ENCODE peak calls at places on chromosomes 3 and 15, in eight cellular contexts. Y, N, M, P, U, C, F and Q are unnamed samples.

GRCh38 chr3:76096836-76097587 is 311.7 kb upstream of the ZNF717 start:
- DNase-seq in Y (no peak), N (no peak), M (no peak), P (no peak), U (no peak), C (no peak), F (no peak), Q (no peak)

GRCh38 chr15:80059786-80060489 is 462 bp downstream of the ZFAND6 start:
- DNase-seq in Y (no peak), N (no peak), M (no peak), P (no peak), U (no peak), C (peak; percentile 93), F (peak; percentile 32), Q (no peak)

GRCh38 chr3:106457278-106458210 is 588.7 kb upstream of the CBLB start:
- DNase-seq in Y (peak; percentile 45), N (no peak), M (peak; percentile 60), P (peak; percentile 64), U (no peak), C (no peak), F (no peak), Q (no peak)

GRCh38 chr3:106403746-106404145 is 534.9 kb upstream of the CBLB start:
- DNase-seq in Y (no peak), N (no peak), M (no peak), P (no peak), U (no peak), C (no peak), F (no peak), Q (no peak)

GRCh38 chr3:105304487-105304886 is 62.2 kb upstream of the ALCAM start:
- DNase-seq in Y (no peak), N (no peak), M (no peak), P (no peak), U (no peak), C (no peak), F (no peak), Q (no peak)

GRCh38 chr3:95172144-95172543 is 1109.3 kb downstream of the NSUN3 start:
- DNase-seq in Y (no peak), N (no peak), M (no peak), P (no peak), U (no peak), C (no peak), F (no peak), Q (no peak)

GRCh38 chr3:184004483-184004882 is 13.2 kb downstream of the ABCC5 start:
- DNase-seq in Y (no peak), N (no peak), M (no peak), P (no peak), U (no peak), C (no peak), F (no peak), Q (no peak)

GRCh38 chr3:21013566-21013965 is 737.4 kb downstream of the ZNF385D start:
- DNase-seq in Y (no peak), N (no peak), M (no peak), P (no peak), U (no peak), C (no peak), F (no peak), Q (no peak)

GRCh38 chr3:125055165-125055912 is 458 bp downstream of the HEG1 start:
- DNase-seq in Y (no peak), N (peak; percentile 13), M (no peak), P (no peak), U (no peak), C (peak; percentile 85), F (no peak), Q (no peak)

GRCh38 chr3:172156309-172156998 is 117.1 kb downstream of the FNDC3B start:
- DNase-seq in Y (no peak), N (no peak), M (peak; percentile 79), P (peak; percentile 77), U (no peak), C (peak; percentile 70), F (peak; percentile 64), Q (no peak)

GRCh38 chr3:25576146-25576545 is 88.6 kb downstream of the TOP2B start:
- DNase-seq in Y (no peak), N (no peak), M (no peak), P (no peak), U (no peak), C (no peak), F (no peak), Q (no peak)

GRCh38 chr3:55567615-55568014 is 80.5 kb upstream of the WNT5A start:
- DNase-seq in Y (no peak), N (no peak), M (no peak), P (no peak), U (no peak), C (no peak), F (no peak), Q (no peak)

GRCh38 chr15:93030430-93031102 is 58.4 kb downstream of the RGMA start:
- DNase-seq in Y (peak; percentile 72), N (peak; percentile 47), M (peak; percentile 75), P (no peak), U (peak; percentile 41), C (peak; percentile 86), F (peak; percentile 48), Q (peak; percentile 77)

GRCh38 chr15:76345880-76346665 is 9.5 kb downstream of the ISL2 start:
- DNase-seq in Y (no peak), N (no peak), M (no peak), P (no peak), U (no peak), C (no peak), F (no peak), Q (no peak)

DNA sequence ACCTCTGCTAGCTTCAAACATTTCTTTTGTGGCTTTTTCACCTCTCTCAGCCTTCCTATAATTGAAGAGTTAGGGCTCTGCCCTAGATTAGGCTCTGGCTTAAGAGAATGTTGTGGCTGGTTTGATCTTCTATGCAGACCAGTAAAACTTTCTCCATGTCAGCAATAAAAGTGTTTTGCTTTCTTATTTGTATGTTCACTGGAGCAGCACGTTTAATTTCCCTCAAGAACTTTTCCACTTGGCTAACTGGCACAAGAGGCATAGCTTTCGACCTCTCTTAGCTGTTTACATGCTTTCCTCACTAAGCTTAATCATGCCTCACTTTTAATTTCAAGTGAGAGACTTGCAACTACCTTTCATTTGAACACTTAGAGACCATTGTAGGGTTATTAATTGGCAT is 964.7 kb downstream of the ROBO2 start:
- DNase-seq in Y (no peak), N (no peak), M (no peak), P (no peak), U (no peak), C (no peak), F (no peak), Q (no peak)
- H3K27ac ChIP-seq in Y (no peak overlapping the region), N (no peak overlapping the region), M (no peak overlapping the region), P (no peak overlapping the region), U (no peak overlapping the region), C (no peak overlapping the region), F (no peak overlapping the region), Q (no peak overlapping the region)

GRCh38 chr3:72991522-72991921 is 5.1 kb upstream of the PPP4R2 start:
- DNase-seq in Y (no peak), N (no peak), M (no peak), P (no peak), U (no peak), C (no peak), F (no peak), Q (no peak)
- H3K27ac ChIP-seq in Y (peak overlapping the region; percentile 86), N (no peak overlapping the region), M (no peak overlapping the region), P (no peak overlapping the region), U (no peak overlapping the region), C (no peak overlapping the region), F (no peak overlapping the region), Q (peak overlapping the region; percentile 44)

GRCh38 chr3:182800508-182800907 is 7.2 kb downstream of the ATP11B start:
- DNase-seq in Y (no peak), N (no peak), M (no peak), P (no peak), U (no peak), C (no peak), F (no peak), Q (no peak)

GRCh38 chr3:182802413-182802812 is 9.1 kb downstream of the ATP11B start:
- DNase-seq in Y (no peak), N (no peak), M (no peak), P (peak; percentile 22), U (no peak), C (no peak), F (no peak), Q (no peak)

GRCh38 chr3:182803596-182803995 is 10.3 kb downstream of the ATP11B start:
- DNase-seq in Y (no peak), N (no peak), M (no peak), P (no peak), U (no peak), C (no peak), F (no peak), Q (no peak)

GRCh38 chr3:182807056-182807455 is 13.8 kb downstream of the ATP11B start:
- DNase-seq in Y (no peak), N (no peak), M (no peak), P (no peak), U (no peak), C (no peak), F (no peak), Q (no peak)

DNA sequence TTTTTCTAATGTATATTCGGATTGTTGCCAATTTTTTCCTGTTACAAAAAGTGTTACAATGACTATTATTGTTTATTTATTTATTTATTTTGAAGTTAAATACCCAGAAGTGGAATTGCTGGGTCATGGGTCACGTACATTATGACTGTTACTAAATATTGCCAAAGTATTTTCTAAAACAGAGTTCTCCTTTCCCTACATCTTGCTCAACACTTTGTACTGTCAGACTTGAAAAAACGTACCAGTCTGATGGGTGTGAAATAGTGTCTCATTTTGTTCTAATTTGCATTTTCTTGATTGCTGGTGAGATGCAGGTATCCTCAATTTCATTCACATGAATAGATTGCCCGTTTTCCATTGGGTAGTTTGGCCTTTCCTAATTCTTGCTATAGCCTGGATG is 9.7 kb downstream of the ATP11B start:
- DNase-seq in Y (no peak), N (no peak), M (no peak), P (no peak), U (no peak), C (no peak), F (no peak), Q (no peak)
- H3K27ac ChIP-seq in Y (peak overlapping the region; percentile 32), N (no peak overlapping the region), M (no peak overlapping the region), P (peak overlapping the region; percentile 74), U (no peak overlapping the region), C (no peak overlapping the region), F (no peak overlapping the region), Q (no peak overlapping the region)

DNA sequence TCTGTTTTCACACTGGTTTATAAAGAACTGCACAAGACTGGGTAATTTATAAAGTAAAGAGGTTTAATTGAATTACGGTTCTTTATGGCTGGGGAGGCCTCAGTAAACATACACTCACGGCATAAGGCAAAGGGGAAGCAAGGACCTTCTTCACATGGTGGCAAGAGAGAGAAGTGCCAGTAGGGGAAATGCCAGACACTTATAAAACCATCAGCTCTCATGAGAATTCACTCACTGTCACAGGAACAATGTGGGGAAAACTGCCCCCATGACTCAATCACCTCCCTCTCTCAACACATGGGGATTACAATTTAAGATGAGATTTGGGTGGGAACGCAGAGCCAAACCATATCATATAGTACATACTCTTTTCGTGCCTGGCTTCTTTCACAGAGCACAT is 42.4 kb downstream of the MAP2K1 start:
- DNase-seq in Y (no peak), N (no peak), M (no peak), P (no peak), U (no peak), C (no peak), F (no peak), Q (no peak)
- H3K27ac ChIP-seq in Y (no peak overlapping the region), N (no peak overlapping the region), M (no peak overlapping the region), P (no peak overlapping the region), U (no peak overlapping the region), C (no peak overlapping the region), F (no peak overlapping the region), Q (no peak overlapping the region)

GRCh38 chr3:177917234-177917861 is 618.9 kb upstream of the KCNMB2 start:
- DNase-seq in Y (no peak), N (no peak), M (no peak), P (no peak), U (no peak), C (no peak), F (no peak), Q (no peak)
- H3K27ac ChIP-seq in Y (no peak overlapping the region), N (no peak overlapping the region), M (no peak overlapping the region), P (no peak overlapping the region), U (no peak overlapping the region), C (no peak overlapping the region), F (no peak overlapping the region), Q (no peak overlapping the region)